ENCODE peak calls at places on chromosomes 6 and 20, in six cellular contexts. One of them, this sample, is unnamed.

GRCh38 chr20:49078310-49078709 is 32.2 kb downstream of the CSE1L start:
- DNase-seq in colonic mucosa: no peak
- DNase-seq in IMR-90: no peak
- DNase-seq in aorta: no peak
- DNase-seq in fibroblast of lung: no peak
- DNase-seq in HepG2: no peak
- DNase-seq in this sample: no peak

GRCh38 chr6:45420083-45420908 is 42.6 kb upstream of the SUPT3H start:
- DNase-seq in colonic mucosa: peak; percentile 29
- DNase-seq in IMR-90: peak; percentile 64
- DNase-seq in aorta: no peak
- DNase-seq in fibroblast of lung: peak; percentile 72
- DNase-seq in HepG2: no peak
- DNase-seq in this sample: peak; percentile 19

GRCh38 chr6:134081506-134081905 is 29.1 kb upstream of the SLC2A12 start:
- DNase-seq in colonic mucosa: no peak
- DNase-seq in IMR-90: no peak
- DNase-seq in aorta: no peak
- DNase-seq in fibroblast of lung: no peak
- DNase-seq in HepG2: no peak
- DNase-seq in this sample: no peak

GRCh38 chr6:165676435-165677068 is 13.5 kb upstream of the PDE10A start:
- DNase-seq in colonic mucosa: no peak
- DNase-seq in IMR-90: peak; percentile 20
- DNase-seq in aorta: peak; percentile 77
- DNase-seq in fibroblast of lung: peak; percentile 26
- DNase-seq in HepG2: no peak
- DNase-seq in this sample: no peak

GRCh38 chr20:44142416-44142815 is 44.6 kb downstream of the JPH2 start:
- DNase-seq in colonic mucosa: no peak
- DNase-seq in IMR-90: peak; percentile 50
- DNase-seq in aorta: no peak
- DNase-seq in fibroblast of lung: peak; percentile 7
- DNase-seq in HepG2: no peak
- DNase-seq in this sample: no peak

GRCh38 chr20:37992802-37993538 is 40.3 kb downstream of the TTI1 start:
- DNase-seq in colonic mucosa: peak; percentile 23
- DNase-seq in IMR-90: peak; percentile 78
- DNase-seq in aorta: no peak
- DNase-seq in fibroblast of lung: peak; percentile 87
- DNase-seq in HepG2: peak; percentile 55
- DNase-seq in this sample: peak; percentile 33

GRCh38 chr6:45658958-45659357 is 281.2 kb upstream of the SUPT3H start:
- DNase-seq in colonic mucosa: no peak
- DNase-seq in IMR-90: no peak
- DNase-seq in aorta: no peak
- DNase-seq in fibroblast of lung: no peak
- DNase-seq in HepG2: no peak
- DNase-seq in this sample: no peak

GRCh38 chr20:32743237-32744112 is at the start of gene COMMD7:
- DNase-seq in colonic mucosa: peak; percentile 62
- DNase-seq in IMR-90: peak; percentile 44
- DNase-seq in aorta: peak; percentile 91
- DNase-seq in fibroblast of lung: peak; percentile 51
- DNase-seq in HepG2: peak; percentile 50
- DNase-seq in this sample: peak; percentile 42

GRCh38 chr6:166774770-166775169 is 147.7 kb upstream of the RPS6KA2 start:
- DNase-seq in colonic mucosa: peak; percentile 11
- DNase-seq in IMR-90: no peak
- DNase-seq in aorta: no peak
- DNase-seq in fibroblast of lung: no peak
- DNase-seq in HepG2: no peak
- DNase-seq in this sample: no peak

GRCh38 chr6:168200571-168201134 is 118.9 kb downstream of the DACT2 start:
- DNase-seq in colonic mucosa: no peak
- DNase-seq in IMR-90: no peak
- DNase-seq in aorta: no peak
- DNase-seq in fibroblast of lung: no peak
- DNase-seq in HepG2: peak; percentile 84
- DNase-seq in this sample: peak; percentile 50

GRCh38 chr20:4685923-4686221 is 35.8 kb upstream of the PRND start:
- DNase-seq in colonic mucosa: no peak
- DNase-seq in IMR-90: no peak
- DNase-seq in aorta: no peak
- DNase-seq in fibroblast of lung: no peak
- DNase-seq in HepG2: no peak
- DNase-seq in this sample: no peak
- H3K27ac ChIP-seq in colonic mucosa: peak overlapping the region; percentile 91
- H3K27ac ChIP-seq in IMR-90: peak overlapping the region; percentile 42
- H3K27ac ChIP-seq in aorta: no peak overlapping the region
- H3K27ac ChIP-seq in fibroblast of lung: peak overlapping the region; percentile 77
- H3K27ac ChIP-seq in HepG2: peak overlapping the region; percentile 80
- H3K27ac ChIP-seq in this sample: peak overlapping the region; percentile 93

GRCh38 chr6:107579413-107579812 is 89.5 kb downstream of the SOBP start:
- DNase-seq in colonic mucosa: no peak
- DNase-seq in IMR-90: no peak
- DNase-seq in aorta: no peak
- DNase-seq in fibroblast of lung: no peak
- DNase-seq in HepG2: no peak
- DNase-seq in this sample: no peak

GRCh38 chr6:107574856-107575255 is 84.9 kb downstream of the SOBP start:
- DNase-seq in colonic mucosa: no peak
- DNase-seq in IMR-90: no peak
- DNase-seq in aorta: no peak
- DNase-seq in fibroblast of lung: no peak
- DNase-seq in HepG2: no peak
- DNase-seq in this sample: no peak

GRCh38 chr6:107578642-107579332 is 88.9 kb downstream of the SOBP start:
- DNase-seq in colonic mucosa: no peak
- DNase-seq in IMR-90: no peak
- DNase-seq in aorta: no peak
- DNase-seq in fibroblast of lung: no peak
- DNase-seq in HepG2: no peak
- DNase-seq in this sample: no peak

GRCh38 chr6:107572886-107573285 is 83.0 kb downstream of the SOBP start:
- DNase-seq in colonic mucosa: no peak
- DNase-seq in IMR-90: no peak
- DNase-seq in aorta: no peak
- DNase-seq in fibroblast of lung: no peak
- DNase-seq in HepG2: no peak
- DNase-seq in this sample: no peak

GRCh38 chr6:107576852-107577251 is 86.9 kb downstream of the SOBP start:
- DNase-seq in colonic mucosa: no peak
- DNase-seq in IMR-90: peak; percentile 81
- DNase-seq in aorta: no peak
- DNase-seq in fibroblast of lung: peak; percentile 11
- DNase-seq in HepG2: no peak
- DNase-seq in this sample: no peak
- H3K27ac ChIP-seq in colonic mucosa: no peak overlapping the region
- H3K27ac ChIP-seq in IMR-90: no peak overlapping the region
- H3K27ac ChIP-seq in aorta: no peak overlapping the region
- H3K27ac ChIP-seq in fibroblast of lung: no peak overlapping the region
- H3K27ac ChIP-seq in HepG2: no peak overlapping the region
- H3K27ac ChIP-seq in this sample: no peak overlapping the region

DNA sequence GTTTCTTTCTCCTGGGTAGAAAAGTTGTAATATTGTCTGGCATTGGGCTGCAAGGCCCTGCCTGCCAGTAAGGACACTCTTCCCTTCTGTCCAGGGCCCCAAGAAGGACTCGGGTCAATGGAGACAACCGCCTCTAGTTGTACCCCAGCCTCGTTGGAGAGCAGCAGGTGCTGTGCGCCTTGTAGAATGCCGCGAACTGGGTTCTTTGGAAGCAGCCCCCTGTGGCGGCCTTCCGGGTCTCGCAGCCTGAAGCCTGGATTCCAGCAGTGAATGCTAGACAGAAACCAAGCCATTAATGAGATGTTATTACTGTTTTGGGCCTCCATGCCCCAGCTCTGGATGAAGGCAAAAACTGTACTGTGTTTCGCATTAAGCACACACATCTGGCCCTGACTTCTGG is 37.0 kb downstream of the PLCG1 start:
- DNase-seq in colonic mucosa: peak; percentile 14
- DNase-seq in IMR-90: no peak
- DNase-seq in aorta: peak; percentile 59
- DNase-seq in fibroblast of lung: no peak
- DNase-seq in HepG2: no peak
- DNase-seq in this sample: no peak
- H3K27ac ChIP-seq in colonic mucosa: no peak overlapping the region
- H3K27ac ChIP-seq in IMR-90: peak overlapping the region; percentile 40
- H3K27ac ChIP-seq in aorta: peak overlapping the region; percentile 68
- H3K27ac ChIP-seq in fibroblast of lung: no peak overlapping the region
- H3K27ac ChIP-seq in HepG2: no peak overlapping the region
- H3K27ac ChIP-seq in this sample: no peak overlapping the region

GRCh38 chr6:125809771-125810315 is 19.1 kb downstream of the NCOA7 start:
- DNase-seq in colonic mucosa: no peak
- DNase-seq in IMR-90: no peak
- DNase-seq in aorta: no peak
- DNase-seq in fibroblast of lung: no peak
- DNase-seq in HepG2: no peak
- DNase-seq in this sample: no peak

GRCh38 chr6:125810435-125810834 is 19.7 kb downstream of the NCOA7 start:
- DNase-seq in colonic mucosa: no peak
- DNase-seq in IMR-90: no peak
- DNase-seq in aorta: no peak
- DNase-seq in fibroblast of lung: no peak
- DNase-seq in HepG2: no peak
- DNase-seq in this sample: no peak

GRCh38 chr6:125815050-125815910 is 24.5 kb downstream of the NCOA7 start:
- DNase-seq in colonic mucosa: no peak
- DNase-seq in IMR-90: no peak
- DNase-seq in aorta: no peak
- DNase-seq in fibroblast of lung: peak; percentile 56
- DNase-seq in HepG2: no peak
- DNase-seq in this sample: no peak

GRCh38 chr6:125811259-125811658 is 20.5 kb downstream of the NCOA7 start:
- DNase-seq in colonic mucosa: no peak
- DNase-seq in IMR-90: no peak
- DNase-seq in aorta: no peak
- DNase-seq in fibroblast of lung: no peak
- DNase-seq in HepG2: no peak
- DNase-seq in this sample: peak; percentile 63

DNA sequence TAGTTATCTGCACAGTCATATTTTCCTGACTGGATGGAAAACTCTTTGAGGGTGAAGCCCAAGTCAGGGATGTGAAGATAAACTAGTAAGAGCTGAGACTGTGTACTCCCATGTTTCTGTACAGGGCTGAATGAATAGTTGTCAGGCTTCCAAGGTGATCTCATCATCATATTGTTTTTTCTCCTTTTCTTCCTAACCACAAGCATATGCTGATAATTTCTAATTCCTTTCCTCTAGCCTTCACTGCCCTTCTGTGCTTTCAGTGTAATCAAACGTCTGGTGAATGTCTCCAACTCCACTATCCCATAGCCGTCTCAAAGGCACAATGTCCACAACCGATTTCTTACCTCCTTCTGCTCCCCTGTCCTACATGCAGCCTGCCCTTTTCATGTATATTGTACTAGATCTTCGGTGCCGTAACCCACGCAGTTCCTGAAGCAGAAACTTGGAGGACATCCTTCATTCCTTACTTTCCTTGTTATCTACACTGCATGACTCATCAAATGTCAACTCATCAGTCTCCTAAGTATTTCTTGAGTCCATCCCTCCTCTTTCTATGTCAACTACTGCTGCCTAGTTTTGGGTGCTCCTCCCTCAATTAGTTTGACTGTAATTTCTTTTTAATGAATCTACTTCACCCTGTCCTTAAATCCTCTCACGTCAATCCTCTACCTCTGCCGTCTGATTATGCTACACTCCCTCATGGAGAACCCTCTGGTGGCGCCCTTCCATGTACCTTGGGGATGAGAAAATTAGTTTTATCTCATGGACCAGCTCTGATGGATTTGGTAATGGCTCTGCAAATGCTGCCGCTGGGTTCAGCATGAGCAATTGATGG is 21.9 kb downstream of the NCOA7 start:
- DNase-seq in colonic mucosa: no peak
- DNase-seq in IMR-90: peak; percentile 98
- DNase-seq in aorta: no peak
- DNase-seq in fibroblast of lung: peak; percentile 94
- DNase-seq in HepG2: no peak
- DNase-seq in this sample: peak; percentile 41
- H3K27ac ChIP-seq in colonic mucosa: no peak overlapping the region
- H3K27ac ChIP-seq in IMR-90: peak overlapping the region; percentile 75
- H3K27ac ChIP-seq in aorta: no peak overlapping the region
- H3K27ac ChIP-seq in fibroblast of lung: peak overlapping the region; percentile 74
- H3K27ac ChIP-seq in HepG2: no peak overlapping the region
- H3K27ac ChIP-seq in this sample: peak overlapping the region; percentile 32

DNA sequence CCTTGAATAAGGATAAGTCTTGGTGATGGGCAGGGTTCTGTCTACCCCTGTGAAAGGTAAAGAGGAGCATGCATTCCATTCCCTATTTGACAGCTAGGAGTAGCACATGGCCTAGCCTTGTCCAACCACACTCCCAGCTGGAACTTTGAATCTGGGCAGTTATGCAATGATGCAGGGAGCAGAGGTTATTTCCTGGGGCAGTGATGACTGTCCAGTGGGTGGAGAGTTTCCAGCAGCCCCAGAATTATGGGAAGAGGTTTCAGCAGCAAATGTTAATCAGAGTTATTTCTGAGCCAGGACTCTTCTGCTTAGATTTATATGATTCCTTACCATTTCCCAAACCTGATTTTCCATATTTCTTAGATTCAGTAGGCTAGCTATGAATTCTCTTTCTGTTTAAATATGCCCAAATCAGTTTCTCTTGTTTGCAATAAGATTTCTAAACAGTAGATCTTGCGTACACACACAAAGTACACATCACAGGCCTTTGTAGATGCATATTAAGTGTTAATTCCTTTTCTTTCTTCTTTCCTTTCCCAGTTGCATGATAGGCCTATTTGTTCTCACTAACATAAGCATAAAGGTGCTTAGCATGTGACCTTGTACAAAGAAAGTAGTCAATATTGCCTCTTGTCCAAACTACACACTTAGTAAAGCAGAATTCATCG is 17.3 kb upstream of the TXLNB start:
- DNase-seq in colonic mucosa: peak; percentile 47
- DNase-seq in IMR-90: peak; percentile 85
- DNase-seq in aorta: no peak
- DNase-seq in fibroblast of lung: peak; percentile 82
- DNase-seq in HepG2: peak; percentile 72
- DNase-seq in this sample: peak; percentile 71
- H3K27ac ChIP-seq in colonic mucosa: peak overlapping the region; percentile 23
- H3K27ac ChIP-seq in IMR-90: no peak overlapping the region
- H3K27ac ChIP-seq in aorta: no peak overlapping the region
- H3K27ac ChIP-seq in fibroblast of lung: no peak overlapping the region
- H3K27ac ChIP-seq in HepG2: no peak overlapping the region
- H3K27ac ChIP-seq in this sample: no peak overlapping the region

GRCh38 chr6:105345506-105345905 is 57.4 kb downstream of the PREP start:
- DNase-seq in colonic mucosa: no peak
- DNase-seq in IMR-90: no peak
- DNase-seq in aorta: no peak
- DNase-seq in fibroblast of lung: no peak
- DNase-seq in HepG2: no peak
- DNase-seq in this sample: no peak
- H3K27ac ChIP-seq in colonic mucosa: no peak overlapping the region
- H3K27ac ChIP-seq in IMR-90: peak overlapping the region; percentile 71
- H3K27ac ChIP-seq in aorta: no peak overlapping the region
- H3K27ac ChIP-seq in fibroblast of lung: no peak overlapping the region
- H3K27ac ChIP-seq in HepG2: no peak overlapping the region
- H3K27ac ChIP-seq in this sample: no peak overlapping the region

This sample was measured in small intestine.